ENCODE peak calls at places on chromosomes 6 and 20, in eight cellular contexts. One of them, this sample, is unnamed.

GRCh38 chr6:37625591-37626374 is 71.9 kb downstream of the MDGA1 start:
- DNase-seq in WTC11: peak
- DNase-seq in activated naive CD8-positive, alpha-beta T cell treated with anti-CD3 and anti-CD28 coated beads, Interleukin-2, amount 50 U/mL, for 16 hours: no peak
- DNase-seq in neuronal stem cell: no peak
- DNase-seq in effector CD4-positive, alpha-beta T cell: no peak
- DNase-seq in M059J: no peak
- DNase-seq in activated CD8-positive, alpha-beta memory T cell treated with anti-CD3 and anti-CD28 coated beads, Interleukin-2, amount 50 U/mL, for 4 hours: no peak
- DNase-seq in NCI-H345: peak
- DNase-seq in this sample: no peak

GRCh38 chr20:63697357-63697867 is 960 bp downstream of the TNFRSF6B start:
- DNase-seq in neuronal stem cell: no peak
- DNase-seq in NCI-H345: no peak
- DNase-seq in activated naive CD8-positive, alpha-beta T cell treated with anti-CD3 and anti-CD28 coated beads, Interleukin-2, amount 50 U/mL, for 16 hours: no peak
- DNase-seq in M059J: no peak
- DNase-seq in activated CD8-positive, alpha-beta memory T cell treated with anti-CD3 and anti-CD28 coated beads, Interleukin-2, amount 50 U/mL, for 4 hours: no peak
- DNase-seq in WTC11: no peak
- DNase-seq in effector CD4-positive, alpha-beta T cell: no peak
- DNase-seq in this sample: peak

GRCh38 chr20:59574308-59574707 is 30.0 kb upstream of the PHACTR3 start:
- DNase-seq in M059J: no peak
- DNase-seq in activated naive CD8-positive, alpha-beta T cell treated with anti-CD3 and anti-CD28 coated beads, Interleukin-2, amount 50 U/mL, for 16 hours: no peak
- DNase-seq in activated CD8-positive, alpha-beta memory T cell treated with anti-CD3 and anti-CD28 coated beads, Interleukin-2, amount 50 U/mL, for 4 hours: no peak
- DNase-seq in WTC11: no peak
- DNase-seq in NCI-H345: no peak
- DNase-seq in effector CD4-positive, alpha-beta T cell: no peak
- DNase-seq in neuronal stem cell: no peak
- DNase-seq in this sample: no peak

GRCh38 chr20:48471176-48471575 is 356.6 kb downstream of the PREX1 start:
- DNase-seq in NCI-H345: no peak
- DNase-seq in effector CD4-positive, alpha-beta T cell: no peak
- DNase-seq in activated naive CD8-positive, alpha-beta T cell treated with anti-CD3 and anti-CD28 coated beads, Interleukin-2, amount 50 U/mL, for 16 hours: no peak
- DNase-seq in M059J: no peak
- DNase-seq in activated CD8-positive, alpha-beta memory T cell treated with anti-CD3 and anti-CD28 coated beads, Interleukin-2, amount 50 U/mL, for 4 hours: no peak
- DNase-seq in neuronal stem cell: no peak
- DNase-seq in WTC11: no peak
- DNase-seq in this sample: no peak

GRCh38 chr6:131398176-131398575 is 174.8 kb upstream of the ARG1 start:
- DNase-seq in M059J: peak
- DNase-seq in effector CD4-positive, alpha-beta T cell: no peak
- DNase-seq in NCI-H345: no peak
- DNase-seq in activated naive CD8-positive, alpha-beta T cell treated with anti-CD3 and anti-CD28 coated beads, Interleukin-2, amount 50 U/mL, for 16 hours: no peak
- DNase-seq in neuronal stem cell: no peak
- DNase-seq in activated CD8-positive, alpha-beta memory T cell treated with anti-CD3 and anti-CD28 coated beads, Interleukin-2, amount 50 U/mL, for 4 hours: no peak
- DNase-seq in WTC11: no peak
- DNase-seq in this sample: no peak

GRCh38 chr6:106056738-106057390 is 29.3 kb upstream of the PRDM1 start:
- DNase-seq in effector CD4-positive, alpha-beta T cell: no peak
- DNase-seq in M059J: peak
- DNase-seq in activated CD8-positive, alpha-beta memory T cell treated with anti-CD3 and anti-CD28 coated beads, Interleukin-2, amount 50 U/mL, for 4 hours: no peak
- DNase-seq in NCI-H345: peak
- DNase-seq in WTC11: no peak
- DNase-seq in activated naive CD8-positive, alpha-beta T cell treated with anti-CD3 and anti-CD28 coated beads, Interleukin-2, amount 50 U/mL, for 16 hours: no peak
- DNase-seq in neuronal stem cell: no peak
- DNase-seq in this sample: no peak

GRCh38 chr6:144477841-144478240 is 192.7 kb downstream of the UTRN start:
- DNase-seq in effector CD4-positive, alpha-beta T cell: no peak
- DNase-seq in WTC11: no peak
- DNase-seq in NCI-H345: no peak
- DNase-seq in neuronal stem cell: no peak
- DNase-seq in activated CD8-positive, alpha-beta memory T cell treated with anti-CD3 and anti-CD28 coated beads, Interleukin-2, amount 50 U/mL, for 4 hours: no peak
- DNase-seq in activated naive CD8-positive, alpha-beta T cell treated with anti-CD3 and anti-CD28 coated beads, Interleukin-2, amount 50 U/mL, for 16 hours: no peak
- DNase-seq in M059J: no peak
- DNase-seq in this sample: no peak

GRCh38 chr6:149769676-149770075 is 20.1 kb downstream of the PCMT1 start:
- DNase-seq in activated naive CD8-positive, alpha-beta T cell treated with anti-CD3 and anti-CD28 coated beads, Interleukin-2, amount 50 U/mL, for 16 hours: no peak
- DNase-seq in neuronal stem cell: no peak
- DNase-seq in NCI-H345: no peak
- DNase-seq in activated CD8-positive, alpha-beta memory T cell treated with anti-CD3 and anti-CD28 coated beads, Interleukin-2, amount 50 U/mL, for 4 hours: no peak
- DNase-seq in WTC11: no peak
- DNase-seq in effector CD4-positive, alpha-beta T cell: no peak
- DNase-seq in M059J: no peak
- DNase-seq in this sample: no peak

GRCh38 chr6:146913842-146914562 is 290.2 kb upstream of the STXBP5 start:
- DNase-seq in NCI-H345: no peak
- DNase-seq in activated naive CD8-positive, alpha-beta T cell treated with anti-CD3 and anti-CD28 coated beads, Interleukin-2, amount 50 U/mL, for 16 hours: no peak
- DNase-seq in neuronal stem cell: peak
- DNase-seq in activated CD8-positive, alpha-beta memory T cell treated with anti-CD3 and anti-CD28 coated beads, Interleukin-2, amount 50 U/mL, for 4 hours: no peak
- DNase-seq in M059J: peak
- DNase-seq in WTC11: peak
- DNase-seq in effector CD4-positive, alpha-beta T cell: no peak
- DNase-seq in this sample: peak

GRCh38 chr20:513429-513828 is 30.2 kb downstream of the CSNK2A1 start:
- DNase-seq in NCI-H345: no peak
- DNase-seq in M059J: peak
- DNase-seq in activated CD8-positive, alpha-beta memory T cell treated with anti-CD3 and anti-CD28 coated beads, Interleukin-2, amount 50 U/mL, for 4 hours: no peak
- DNase-seq in neuronal stem cell: no peak
- DNase-seq in activated naive CD8-positive, alpha-beta T cell treated with anti-CD3 and anti-CD28 coated beads, Interleukin-2, amount 50 U/mL, for 16 hours: no peak
- DNase-seq in WTC11: no peak
- DNase-seq in effector CD4-positive, alpha-beta T cell: no peak
- DNase-seq in this sample: no peak

GRCh38 chr20:38127920-38128528 is 37.0 kb downstream of the TGM2 start:
- DNase-seq in activated naive CD8-positive, alpha-beta T cell treated with anti-CD3 and anti-CD28 coated beads, Interleukin-2, amount 50 U/mL, for 16 hours: no peak
- DNase-seq in NCI-H345: no peak
- DNase-seq in effector CD4-positive, alpha-beta T cell: no peak
- DNase-seq in WTC11: no peak
- DNase-seq in M059J: no peak
- DNase-seq in neuronal stem cell: no peak
- DNase-seq in activated CD8-positive, alpha-beta memory T cell treated with anti-CD3 and anti-CD28 coated beads, Interleukin-2, amount 50 U/mL, for 4 hours: no peak
- DNase-seq in this sample: no peak